ENCODE peak calls at places on chromosome 7, in seven cellular contexts. B, I, O, P, S, Y and H are unnamed samples.

GRCh38 chr7:92076509-92076908 is 57.8 kb downstream of the CYP51A1 start:
- DNase-seq in Y (no peak), P (peak; percentile 59), O (no peak), S (no peak), I (no peak), B (peak; percentile 34), H (no peak)

GRCh38 chr7:70776627-70777101 is 355.3 kb upstream of the GALNT17 start:
- DNase-seq in O (no peak), P (no peak), B (no peak), S (no peak), Y (peak; percentile 21), I (no peak), H (no peak)

GRCh38 chr7:50978633-50979215 is 196.0 kb upstream of the GRB10 start:
- DNase-seq in P (no peak), Y (no peak), B (peak; percentile 56), O (no peak), I (no peak), S (no peak), H (peak; percentile 16)

GRCh38 chr7:159109092-159110035 is 35.3 kb downstream of the VIPR2 start:
- DNase-seq in Y (no peak), S (no peak), I (no peak), O (no peak), B (no peak), P (no peak), H (no peak)

GRCh38 chr7:22574756-22575517 is 74.9 kb upstream of the STEAP1B start:
- DNase-seq in I (no peak), B (no peak), P (peak; percentile 84), S (no peak), Y (no peak), O (no peak), H (no peak)

GRCh38 chr7:18162653-18163052 is 135.0 kb upstream of the PRPS1L1 start:
- DNase-seq in S (no peak), Y (no peak), P (no peak), I (no peak), B (no peak), O (no peak), H (no peak)

GRCh38 chr7:99447943-99448342 is 9.2 kb downstream of the CPSF4 start:
- DNase-seq in I (no peak), S (no peak), P (peak; percentile 66), B (no peak), O (no peak), Y (no peak), H (no peak)

GRCh38 chr7:142384508-142384922 is 126.7 kb upstream of the PRSS58 start:
- DNase-seq in S (no peak), B (no peak), Y (peak; percentile 43), O (no peak), I (no peak), P (peak; percentile 5), H (peak; percentile 71)

GRCh38 chr7:34039033-34039432 is 133.7 kb downstream of the BMPER start:
- DNase-seq in I (no peak), O (no peak), S (no peak), Y (peak; percentile 48), B (no peak), P (no peak), H (no peak)

GRCh38 chr7:82202107-82202506 is 241.5 kb downstream of the CACNA2D1 start:
- DNase-seq in S (no peak), B (no peak), Y (no peak), I (no peak), P (no peak), O (no peak), H (no peak)

GRCh38 chr7:145928937-145929336 is 187.7 kb upstream of the CNTNAP2 start:
- DNase-seq in I (no peak), P (no peak), O (no peak), S (no peak), B (no peak), Y (no peak), H (peak; percentile 57)

GRCh38 chr7:21944616-21945373 is 904 bp downstream of the CDCA7L start:
- DNase-seq in I (peak; percentile 75), S (peak; percentile 77), P (peak; percentile 80), B (peak; percentile 74), O (peak; percentile 32), Y (peak; percentile 5), H (peak; percentile 57)

GRCh38 chr7:1951600-1951999 is 281.1 kb downstream of the MAD1L1 start:
- DNase-seq in O (no peak), P (no peak), S (no peak), B (no peak), Y (no peak), I (no peak), H (no peak)

GRCh38 chr7:92633211-92633906 is 43.2 kb upstream of the FAM133B start:
- DNase-seq in O (no peak), P (peak; percentile 49), Y (peak; percentile 94), B (peak; percentile 74), S (no peak), I (no peak), H (peak; percentile 94)

GRCh38 chr7:3159445-3159844 is 115.8 kb upstream of the CARD11 start:
- DNase-seq in O (no peak), P (no peak), S (no peak), I (no peak), Y (no peak), B (no peak), H (no peak)

GRCh38 chr7:118158766-118159165 is 25.2 kb upstream of the LSM8 start:
- DNase-seq in I (no peak), O (peak; percentile 24), B (peak; percentile 63), P (no peak), Y (no peak), S (no peak), H (no peak)

GRCh38 chr7:140231779-140232491 is 55.2 kb upstream of the KDM7A start:
- DNase-seq in Y (no peak), I (no peak), P (peak; percentile 21), B (no peak), S (peak; percentile 56), O (no peak), H (no peak)

GRCh38 chr7:44964831-44965440 is 13.9 kb downstream of the MYO1G start:
- DNase-seq in Y (no peak), P (no peak), S (peak; percentile 51), O (no peak), B (no peak), I (no peak), H (no peak)

GRCh38 chr7:44964384-44964830 is 14.4 kb downstream of the MYO1G start:
- DNase-seq in P (no peak), S (peak; percentile 55), I (peak; percentile 56), B (peak; percentile 57), Y (peak; percentile 28), O (no peak), H (peak; percentile 16)

GRCh38 chr7:44966731-44967538 is 11.9 kb downstream of the MYO1G start:
- DNase-seq in P (no peak), O (no peak), B (no peak), S (no peak), I (peak; percentile 24), Y (no peak), H (no peak)

GRCh38 chr7:44965937-44966730 is 12.7 kb downstream of the MYO1G start:
- DNase-seq in B (no peak), P (no peak), I (peak; percentile 21), Y (no peak), S (no peak), O (no peak), H (no peak)

DNA sequence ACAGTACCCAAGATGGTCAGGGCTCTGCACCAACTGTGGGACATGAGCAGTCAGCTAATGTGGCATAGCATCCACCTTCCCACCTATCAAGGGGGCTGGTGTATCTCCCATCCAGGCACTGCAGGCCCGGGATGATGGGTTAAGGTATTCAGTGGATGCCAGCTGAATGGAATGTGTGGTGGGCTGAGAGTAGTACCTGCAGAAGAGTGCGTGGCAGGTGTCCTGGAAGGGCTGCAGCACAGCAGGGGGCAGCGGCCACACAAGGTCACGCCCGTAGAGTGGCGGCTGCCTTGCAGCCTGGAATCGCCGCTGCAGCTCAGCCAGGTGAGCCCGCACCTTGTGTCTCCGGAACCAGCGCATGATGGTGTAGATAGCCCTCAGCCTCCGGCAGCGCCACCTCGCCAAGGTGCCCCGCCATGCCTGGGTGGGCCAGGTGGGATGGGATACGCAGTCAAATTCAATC is 13.3 kb downstream of the MYO1G start:
- DNase-seq in P (no peak), S (peak; percentile 46), I (peak; percentile 17), B (no peak), Y (no peak), O (no peak), H (no peak)
- H3K27ac ChIP-seq in P (no peak overlapping the region), S (no peak overlapping the region), I (no peak overlapping the region), B (no peak overlapping the region), Y (no peak overlapping the region), O (no peak overlapping the region), H (no peak overlapping the region)

GRCh38 chr7:27678617-27679260 is 16.1 kb upstream of the HIBADH start:
- DNase-seq in B (no peak), P (no peak), Y (peak; percentile 58), I (no peak), O (no peak), S (no peak), H (peak; percentile 50)

GRCh38 chr7:27680610-27681009 is 17.9 kb upstream of the HIBADH start:
- DNase-seq in Y (no peak), S (no peak), P (no peak), O (no peak), B (no peak), I (no peak), H (no peak)

DNA sequence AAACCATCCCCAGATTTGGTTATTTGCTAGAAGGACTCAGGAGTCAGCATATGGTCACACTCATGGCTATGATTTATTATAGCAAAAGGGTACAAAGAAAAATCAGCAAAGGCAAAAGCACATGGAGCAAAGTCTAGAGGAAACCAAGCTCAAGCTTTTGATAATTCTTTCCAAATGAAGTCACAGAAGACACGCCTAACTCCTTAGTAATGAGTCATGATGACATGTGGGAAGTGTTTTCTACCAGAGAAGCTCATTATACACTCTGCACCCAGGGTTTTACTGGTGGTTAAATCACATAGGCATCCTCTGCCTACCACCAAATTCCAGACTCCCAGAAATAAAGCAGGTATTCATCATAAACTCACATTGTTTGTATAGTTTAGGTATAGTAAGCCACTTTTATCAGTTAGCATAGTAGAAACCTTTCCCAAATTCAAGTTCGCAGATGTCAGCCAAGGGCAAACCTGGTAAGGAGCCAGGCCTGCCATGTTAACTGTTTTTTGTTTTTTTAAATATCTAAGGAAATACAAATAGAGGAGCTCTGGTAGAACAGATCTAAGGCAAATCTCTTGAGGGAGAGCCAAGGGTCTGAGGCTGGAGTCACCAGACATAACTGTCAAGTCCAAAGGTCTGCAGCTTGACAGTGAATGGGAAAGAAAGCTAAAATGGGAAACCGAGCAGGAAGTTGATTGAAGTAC is 15.4 kb upstream of the HIBADH start:
- DNase-seq in Y (peak; percentile 96), S (no peak), P (peak; percentile 83), B (peak; percentile 90), O (no peak), I (no peak), H (peak; percentile 94)
- H2BK120ac ChIP-seq in Y (peak overlapping the region; percentile 91), S (no peak overlapping the region), P (no peak overlapping the region), B (no peak overlapping the region), O (no peak overlapping the region), I (no peak overlapping the region), H (peak overlapping the region; percentile 79)

GRCh38 chr7:102837802-102838201 is 75.0 kb upstream of the LRRC17 start:
- DNase-seq in P (no peak), S (no peak), O (no peak), I (no peak), B (no peak), Y (no peak), H (no peak)
- H3K27ac ChIP-seq in P (no peak overlapping the region), S (no peak overlapping the region), O (no peak overlapping the region), I (no peak overlapping the region), B (no peak overlapping the region), Y (no peak overlapping the region), H (no peak overlapping the region)

DNA sequence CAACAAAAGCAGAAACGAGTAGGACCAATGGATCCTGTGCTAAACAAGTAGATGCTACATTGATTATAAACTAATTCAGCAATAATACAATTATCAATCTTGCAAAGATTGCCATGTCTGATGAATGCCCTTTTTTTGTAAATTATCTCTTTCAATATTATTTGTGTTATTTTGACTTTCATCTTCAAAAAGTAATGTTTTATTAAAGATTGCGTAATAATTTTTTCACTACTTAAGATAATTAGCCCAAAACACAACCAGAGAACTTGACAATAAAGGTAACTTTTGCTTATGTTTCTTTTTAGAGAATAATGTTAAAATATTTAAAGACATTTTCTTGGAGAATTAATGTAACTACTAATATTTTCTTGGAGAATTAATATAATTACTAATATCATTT is 553.8 kb upstream of the VSTM2A start:
- DNase-seq in B (no peak), O (no peak), I (no peak), S (no peak), Y (no peak), P (no peak), H (no peak)
- H2BK120ac ChIP-seq in B (no peak overlapping the region), O (no peak overlapping the region), I (no peak overlapping the region), S (no peak overlapping the region), Y (no peak overlapping the region), P (no peak overlapping the region), H (no peak overlapping the region)